ENCODE peak calls at places on chromosomes 7 and 10, in six cellular contexts. N, A, T, Z, R and M are unnamed samples.
A peak's percentile ranks its signal among the peaks of the same experiment; 100 is the strongest.

GRCh38 chr10:26491934-26492333 is 53.8 kb downstream of the APBB1IP start:
- DNase-seq in A (no peak), Z (no peak), N (no peak), R (no peak), T (no peak), M (no peak)

GRCh38 chr10:49056356-49056755 is 59.0 kb downstream of the VSTM4 start:
- DNase-seq in T (no peak), R (peak; percentile 67), N (no peak), Z (no peak), A (no peak), M (no peak)

GRCh38 chr10:70943249-70943648 is 54.9 kb upstream of the PCBD1 start:
- DNase-seq in R (no peak), T (peak; percentile 50), A (no peak), Z (no peak), N (no peak), M (no peak)

GRCh38 chr7:12067156-12067831 is 143.8 kb upstream of the TMEM106B start:
- DNase-seq in A (peak; percentile 36), R (peak; percentile 49), Z (peak; percentile 62), N (peak; percentile 79), T (no peak), M (peak; percentile 61)

GRCh38 chr10:118955531-118956252 is 73.8 kb upstream of the NANOS1 start:
- DNase-seq in T (no peak), Z (no peak), N (no peak), A (no peak), R (peak; percentile 5), M (no peak)

GRCh38 chr10:35580421-35580770 is 24.7 kb upstream of the GJD4 start:
- DNase-seq in Z (no peak), R (no peak), T (no peak), A (no peak), N (no peak), M (no peak)

GRCh38 chr7:100099452-100099851 is 1.7 kb downstream of the MCM7 start:
- DNase-seq in N (no peak), Z (no peak), A (no peak), R (no peak), T (no peak), M (no peak)

GRCh38 chr7:94003446-94004023 is 620 bp downstream of the BET1 start:
- DNase-seq in A (no peak), R (no peak), T (no peak), Z (no peak), N (peak; percentile 38), M (peak; percentile 84)

GRCh38 chr10:112915590-112916572 is 34.2 kb upstream of the TCF7L2 start:
- DNase-seq in N (peak; percentile 81), R (no peak), T (no peak), Z (no peak), A (no peak), M (peak; percentile 93)

GRCh38 chr10:91930939-91931338 is 7.4 kb downstream of the BTAF1 start:
- DNase-seq in R (no peak), T (no peak), N (no peak), Z (no peak), A (no peak), M (no peak)

GRCh38 chr7:49928787-49929186 is 155.3 kb downstream of the VWC2 start:
- DNase-seq in Z (no peak), R (no peak), A (no peak), N (no peak), T (no peak), M (no peak)

GRCh38 chr10:122510326-122510725 is 49.0 kb downstream of the HTRA1 start:
- DNase-seq in Z (no peak), R (no peak), N (peak; percentile 56), T (no peak), A (no peak), M (no peak)

GRCh38 chr7:43655584-43655983 is 72.7 kb downstream of the STK17A start:
- DNase-seq in R (no peak), A (no peak), Z (no peak), N (no peak), T (no peak), M (no peak)

GRCh38 chr10:43225787-43226153 is 41.1 kb downstream of the RASGEF1A start:
- DNase-seq in Z (no peak), A (no peak), N (no peak), T (peak; percentile 47), R (peak; percentile 89), M (no peak)

GRCh38 chr7:137934176-137934826 is 67.6 kb downstream of the CREB3L2 start:
- DNase-seq in Z (no peak), T (no peak), A (no peak), N (no peak), R (no peak), M (no peak)

GRCh38 chr7:140684066-140684950 is 11.6 kb downstream of the ADCK2 start:
- DNase-seq in R (peak; percentile 10), Z (no peak), N (no peak), T (no peak), A (no peak), M (no peak)

GRCh38 chr10:113735913-113736312 is 15.6 kb upstream of the PLEKHS1 start:
- DNase-seq in A (no peak), R (no peak), Z (no peak), N (peak; percentile 59), T (no peak), M (peak; percentile 76)

GRCh38 chr7:105277341-105277740 is 111.4 kb downstream of the SRPK2 start:
- DNase-seq in R (no peak), A (no peak), Z (no peak), T (no peak), N (peak; percentile 6), M (no peak)

GRCh38 chr7:20430664-20431063 is 100.0 kb downstream of the ITGB8 start:
- DNase-seq in T (no peak), N (no peak), A (no peak), R (no peak), Z (no peak), M (no peak)

GRCh38 chr10:102650655-102651454 is 6.6 kb downstream of the TRIM8 start:
- DNase-seq in R (no peak), A (no peak), T (peak; percentile 60), Z (no peak), N (no peak), M (no peak)

GRCh38 chr7:40401406-40401805 is 266.6 kb downstream of the SUGCT start:
- DNase-seq in R (no peak), Z (no peak), A (no peak), N (no peak), T (no peak), M (no peak)

GRCh38 chr7:47244692-47245091 is 337.2 kb downstream of the TNS3 start:
- DNase-seq in Z (no peak), N (no peak), A (no peak), R (no peak), T (no peak), M (no peak)

GRCh38 chr10:51462076-51462779 is 237.2 kb downstream of the CSTF2T start:
- DNase-seq in A (no peak), Z (no peak), N (no peak), T (no peak), R (no peak), M (peak; percentile 63)

GRCh38 chr7:142808802-142809583 is 38.2 kb downstream of the PRSS2 start:
- DNase-seq in R (peak; percentile 42), T (no peak), N (no peak), A (peak; percentile 98), Z (no peak), M (peak; percentile 76)

GRCh38 chr10:72593963-72594362 is 31.9 kb downstream of the MICU1 start:
- DNase-seq in A (no peak), R (no peak), N (no peak), Z (no peak), T (no peak), M (peak; percentile 27)

GRCh38 chr7:34653787-34654186 is 4.2 kb upstream of the NPSR1 start:
- DNase-seq in R (no peak), Z (no peak), T (no peak), N (no peak), A (no peak), M (no peak)

GRCh38 chr7:117076426-117076943 is 123.2 kb downstream of the ST7 start:
- DNase-seq in Z (no peak), T (no peak), A (no peak), R (no peak), N (no peak), M (no peak)

GRCh38 chr7:30924624-30925023 is 13.0 kb downstream of the AQP1 start:
- DNase-seq in T (no peak), R (no peak), N (no peak), Z (no peak), A (no peak), M (no peak)

GRCh38 chr7:45980181-45980905 is 59.3 kb upstream of the IGFBP3 start:
- DNase-seq in A (no peak), Z (no peak), N (no peak), T (no peak), R (no peak), M (no peak)

GRCh38 chr10:79379512-79380124 is 32.3 kb downstream of the PPIF start:
- DNase-seq in T (no peak), A (no peak), N (no peak), R (peak; percentile 18), Z (no peak), M (no peak)

GRCh38 chr7:101952355-101953247 is 135.2 kb downstream of the CUX1 start:
- DNase-seq in N (peak; percentile 51), T (no peak), Z (no peak), A (no peak), R (peak; percentile 53), M (peak; percentile 27)

GRCh38 chr10:110305767-110306451 is 1.2 kb upstream of the SMNDC1 start:
- DNase-seq in R (peak; percentile 72), Z (peak; percentile 50), A (peak; percentile 65), T (no peak), N (peak; percentile 85), M (peak; percentile 84)

GRCh38 chr10:46073564-46073963 is 27.5 kb upstream of the MSMB start:
- DNase-seq in R (no peak), A (no peak), T (no peak), Z (no peak), N (no peak), M (no peak)

GRCh38 chr7:149599636-149600206 is 102.1 kb upstream of the ZNF746 start:
- DNase-seq in A (no peak), Z (no peak), T (no peak), R (no peak), N (no peak), M (no peak)
- H3K36me3 ChIP-seq in A (no peaks in the 10 kb centered on the region), Z (peaks cover 90% of the 10 kb centered on the region), T (no peaks in the 10 kb centered on the region), R (peaks cover 18% of the 10 kb centered on the region), N (no peaks in the 10 kb centered on the region), M (peaks cover 8% of the 10 kb centered on the region)

GRCh38 chr10:5619366-5620211 is 46.8 kb downstream of the ASB13 start:
- DNase-seq in Z (no peak), N (no peak), T (no peak), A (no peak), R (no peak), M (no peak)
- H3K4me3 ChIP-seq in Z (no peak overlapping the region), N (no peak overlapping the region), T (no peak overlapping the region), A (no peak overlapping the region), R (no peak overlapping the region), M (no peak overlapping the region)

GRCh38 chr10:30068482-30069223 is 9.3 kb upstream of the JCAD start:
- DNase-seq in N (no peak), T (no peak), Z (no peak), R (no peak), A (no peak), M (no peak)
- H3K36me3 ChIP-seq in N (no peaks in the 10 kb centered on the region), T (no peaks in the 10 kb centered on the region), Z (no peaks in the 10 kb centered on the region), R (no peaks in the 10 kb centered on the region), A (no peaks in the 10 kb centered on the region), M (no peaks in the 10 kb centered on the region)

DNA sequence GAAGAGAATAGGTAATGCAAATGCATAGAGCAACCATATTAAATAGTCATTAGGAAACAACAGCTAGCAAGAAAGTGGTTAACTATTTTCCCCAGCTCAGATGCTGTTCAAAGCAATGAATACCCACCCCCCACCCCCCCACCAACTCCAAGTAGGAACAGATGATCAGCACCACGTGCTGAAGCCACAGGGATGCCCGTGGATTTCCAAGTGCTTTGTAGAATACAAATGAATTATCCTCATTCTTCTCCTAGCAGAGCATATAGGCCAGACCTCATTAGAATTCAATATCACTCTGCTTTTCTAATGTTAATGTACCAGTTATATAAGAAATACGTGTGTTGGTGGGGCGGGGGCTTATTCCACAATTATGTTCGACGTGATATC is 205.7 kb downstream of the SKAP2 start:
- DNase-seq in T (no peak), Z (no peak), R (no peak), A (no peak), N (no peak), M (no peak)
- H3K4me3 ChIP-seq in T (no peak overlapping the region), Z (no peak overlapping the region), R (no peak overlapping the region), A (no peak overlapping the region), N (no peak overlapping the region), M (no peak overlapping the region)